ENCODE peak calls at places on chromosomes 16 and 17, in five cellular contexts. G is stimulated activated CD4-positive, alpha-beta T cell treated with anti-CD3 and anti-CD28 coated beads, Interleukin-15, amount 100 ng/mL, for 1 hour; Q is Caki2; C is body of pancreas; Y is stimulated activated CD8-positive, alpha-beta memory T cell treated with anti-CD3 and anti-CD28 coated beads, Interleukin-15, amount 100 ng/mL, for 24 hours. T is an unnamed sample.
A peak's percentile ranks its signal among the peaks of the same experiment; 100 is the strongest.

GRCh38 chr17:38748329-38749221 is at the start of gene PCGF2:
- DNase-seq in G (no peak), Q (peak; percentile 78), C (peak; percentile 87), Y (no peak), T (peak; percentile 91)

GRCh38 chr16:3959148-3959547 is 78.6 kb upstream of the CREBBP start:
- DNase-seq in G (no peak), Q (peak; percentile 97), C (peak; percentile 63), Y (no peak), T (no peak)

GRCh38 chr17:82204831-82205719 is 7.6 kb downstream of the CCDC57 start:
- DNase-seq in G (no peak), Q (peak; percentile 65), C (no peak), Y (no peak), T (no peak)

GRCh38 chr16:86559802-86560305 is 4.8 kb upstream of the MTHFSD start:
- DNase-seq in G (no peak), Q (no peak), C (no peak), Y (no peak), T (no peak)

GRCh38 chr17:17511971-17512858 is 16.0 kb upstream of the RASD1 start:
- DNase-seq in G (no peak), Q (peak; percentile 66), C (peak; percentile 25), Y (no peak), T (peak; percentile 82)

GRCh38 chr16:86554599-86554916 is 477 bp downstream of the MTHFSD start:
- DNase-seq in G (no peak), Q (no peak), C (no peak), Y (no peak), T (no peak)

GRCh38 chr17:71975998-71976649 is 144.7 kb upstream of the SOX9 start:
- DNase-seq in G (no peak), Q (peak; percentile 34), C (peak; percentile 53), Y (no peak), T (peak; percentile 91)

GRCh38 chr17:13601776-13602551 is at the start of gene HS3ST3A1:
- DNase-seq in G (no peak), Q (peak; percentile 85), C (no peak), Y (no peak), T (no peak)

GRCh38 chr16:84270071-84270470 is 24.6 kb upstream of the WFDC1 start:
- DNase-seq in G (no peak), Q (no peak), C (no peak), Y (no peak), T (no peak)

GRCh38 chr17:44118427-44119050 is 4.9 kb downstream of the HDAC5 start:
- DNase-seq in G (no peak), Q (no peak), C (no peak), Y (no peak), T (no peak)

GRCh38 chr17:8153550-8153956 is 1.3 kb upstream of the PER1 start:
- DNase-seq in G (no peak), Q (peak; percentile 98), C (peak; percentile 92), Y (no peak), T (no peak)

GRCh38 chr16:56848056-56848936 is 16.7 kb upstream of the SLC12A3 start:
- DNase-seq in G (no peak), Q (no peak), C (peak; percentile 49), Y (no peak), T (peak; percentile 37)

GRCh38 chr17:61849674-61850073 is 13.7 kb downstream of the BRIP1 start:
- DNase-seq in G (no peak), Q (no peak), C (no peak), Y (no peak), T (no peak)

GRCh38 chr16:84255050-84255810 is 15.4 kb upstream of the KCNG4 start:
- DNase-seq in G (no peak), Q (no peak), C (no peak), Y (no peak), T (no peak)

GRCh38 chr17:42697108-42697811 is 14.9 kb downstream of the CNTNAP1 start:
- DNase-seq in G (no peak), Q (no peak), C (no peak), Y (no peak), T (no peak)

T was measured in breast epithelium.